ENCODE peak calls at places on chromosomes 7 and 10, in nine cellular contexts. P, T, I, Y, N, K, E, Z and S are unnamed samples.

GRCh38 chr7:44971991-44972441 is 6.8 kb downstream of the MYO1G start:
- DNase-seq in P (no peak), T (no peak), I (no peak), Y (no peak), N (no peak), K (no peak), E (no peak), Z (no peak), S (no peak)

GRCh38 chr7:157622000-157622399 is 285.2 kb downstream of the DNAJB6 start:
- DNase-seq in P (no peak), T (no peak), I (no peak), Y (no peak), N (no peak), K (peak), E (no peak), Z (no peak), S (no peak)

GRCh38 chr10:106360870-106361269 is 803.6 kb downstream of the SORCS1 start:
- DNase-seq in P (no peak), T (no peak), I (peak), Y (no peak), N (no peak), K (no peak), E (no peak), Z (no peak), S (peak)

GRCh38 chr7:23938230-23938629 is 228.2 kb downstream of the STK31 start:
- DNase-seq in P (no peak), T (no peak), I (no peak), Y (no peak), N (no peak), K (no peak), E (no peak), Z (no peak), S (no peak)

GRCh38 chr7:3272691-3273141 is 28.3 kb upstream of the SDK1 start:
- DNase-seq in P (no peak), T (no peak), I (peak), Y (no peak), N (no peak), K (no peak), E (no peak), Z (no peak), S (peak)

GRCh38 chr10:12735843-12736462 is 265.6 kb downstream of the CCDC3 start:
- DNase-seq in P (no peak), T (no peak), I (no peak), Y (no peak), N (no peak), K (no peak), E (no peak), Z (no peak), S (no peak)

GRCh38 chr10:6385683-6386082 is 183.0 kb downstream of the PFKFB3 start:
- DNase-seq in P (no peak), T (no peak), I (peak), Y (peak), N (no peak), K (no peak), E (no peak), Z (no peak), S (peak)

GRCh38 chr7:13155188-13155587 is 467.8 kb downstream of the ARL4A start:
- DNase-seq in P (no peak), T (no peak), I (no peak), Y (no peak), N (no peak), K (no peak), E (no peak), Z (no peak), S (no peak)

GRCh38 chr10:129913021-129913695 is 50.9 kb downstream of the EBF3 start:
- DNase-seq in P (no peak), T (no peak), I (no peak), Y (no peak), N (no peak), K (no peak), E (no peak), Z (no peak), S (no peak)

GRCh38 chr7:40219917-40220316 is 85.1 kb downstream of the SUGCT start:
- DNase-seq in P (no peak), T (no peak), I (no peak), Y (no peak), N (no peak), K (no peak), E (no peak), Z (no peak), S (peak)

GRCh38 chr7:44750921-44751571 is 2.4 kb downstream of the ZMIZ2 start:
- DNase-seq in P (no peak), T (no peak), I (no peak), Y (no peak), N (peak), K (peak), E (no peak), Z (no peak), S (no peak)

GRCh38 chr7:157265051-157265450 is 71.8 kb upstream of the DNAJB6 start:
- DNase-seq in P (no peak), T (no peak), I (no peak), Y (no peak), N (no peak), K (no peak), E (no peak), Z (no peak), S (no peak)

GRCh38 chr10:53977262-53977661 is 823.8 kb downstream of the PCDH15 start:
- DNase-seq in P (no peak), T (no peak), I (no peak), Y (no peak), N (no peak), K (no peak), E (no peak), Z (no peak), S (no peak)

GRCh38 chr10:77524300-77524711 is 113.3 kb downstream of the KCNMA1 start:
- DNase-seq in P (no peak), T (no peak), I (no peak), Y (no peak), N (no peak), K (no peak), E (no peak), Z (no peak), S (peak)

GRCh38 chr10:96280859-96281258 is 9.5 kb upstream of the BLNK start:
- DNase-seq in P (no peak), T (no peak), I (no peak), Y (no peak), N (no peak), K (no peak), E (no peak), Z (no peak), S (no peak)

GRCh38 chr7:32511791-32512190 is 16.5 kb downstream of the AVL9 start:
- DNase-seq in P (no peak), T (no peak), I (no peak), Y (no peak), N (no peak), K (no peak), E (no peak), Z (no peak), S (peak)

GRCh38 chr10:54985732-54986131 is 184.7 kb upstream of the PCDH15 start:
- DNase-seq in P (no peak), T (no peak), I (no peak), Y (no peak), N (no peak), K (no peak), E (no peak), Z (no peak), S (peak)

GRCh38 chr7:8511810-8512209 is 78.4 kb downstream of the NXPH1 start:
- DNase-seq in P (no peak), T (no peak), I (no peak), Y (peak), N (no peak), K (no peak), E (no peak), Z (no peak), S (no peak)